ENCODE peak calls at places on chromosome 1, in four cellular contexts. D is AG04450; O is posterior cingulate gyrus; J is stimulated activated CD4-positive, alpha-beta T cell treated with anti-CD3 and anti-CD28 coated beads, Interleukin-2, amount 100 ng/mL, for 48 hours. V is an unnamed sample.
A peak's percentile ranks its signal among the peaks of the same experiment; 100 is the strongest.

GRCh38 chr1:157806431-157807149 is 13.3 kb downstream of the FCRL1 start:
- DNase-seq in D (no peak), O (no peak), J (no peak), V (no peak)

GRCh38 chr1:32208891-32209309 is at the start of gene DCDC2B:
- DNase-seq in D (no peak), O (no peak), J (no peak), V (no peak)

GRCh38 chr1:43834280-43835140 is 99.1 kb upstream of the ARTN start:
- DNase-seq in D (no peak), O (no peak), J (no peak), V (no peak)

GRCh38 chr1:61322769-61323168 is 240.4 kb downstream of the NFIA start:
- DNase-seq in D (no peak), O (no peak), J (no peak), V (no peak)

GRCh38 chr1:165383067-165383466 is 26.6 kb upstream of the LMX1A start:
- DNase-seq in D (no peak), O (peak; percentile 36), J (no peak), V (peak; percentile 35)

GRCh38 chr1:162578936-162579335 is 17.4 kb downstream of the UAP1 start:
- DNase-seq in D (no peak), O (no peak), J (no peak), V (no peak)

GRCh38 chr1:65538664-65539063 is 118.2 kb downstream of the LEPR start:
- DNase-seq in D (no peak), O (no peak), J (no peak), V (no peak)

GRCh38 chr1:213032651-213033050 is 17.0 kb upstream of the ANGEL2 start:
- DNase-seq in D (no peak), O (no peak), J (no peak), V (no peak)

GRCh38 chr1:87594736-87595383 is 266.2 kb downstream of the LMO4 start:
- DNase-seq in D (no peak), O (no peak), J (no peak), V (no peak)

GRCh38 chr1:87129038-87129437 is 199.6 kb upstream of the LMO4 start:
- DNase-seq in D (no peak), O (no peak), J (no peak), V (no peak)

GRCh38 chr1:15139654-15140350 is 13.7 kb upstream of the TMEM51 start:
- DNase-seq in D (no peak), O (no peak), J (no peak), V (no peak)

GRCh38 chr1:15248238-15248637 is 1.2 kb downstream of the FHAD1 start:
- DNase-seq in D (no peak), O (no peak), J (no peak), V (no peak)

GRCh38 chr1:109975718-109976117 is 8.8 kb upstream of the AHCYL1 start:
- DNase-seq in D (no peak), O (no peak), J (no peak), V (no peak)

GRCh38 chr1:38730511-38731397 is 128.8 kb downstream of the RRAGC start:
- DNase-seq in D (no peak), O (no peak), J (no peak), V (no peak)

GRCh38 chr1:244371294-244372141 is 80.2 kb downstream of the ADSS2 start:
- DNase-seq in D (no peak), O (no peak), J (no peak), V (no peak)

V was measured in anterior cingulate cortex.